ENCODE peak calls at places on chromosomes 2 and 18, in five cellular contexts. F is breast epithelium, K is adrenal gland, O is aorta, Z is GM23248. Q is an unnamed sample. For H3K27me3 and H3K4me1, the result is how much of the 10 kb centered on the place peaks cover.

GRCh38 chr2:47530105-47530504 is 127.1 kb downstream of the MSH2 start:
- DNase-seq in F (no peak), K (no peak), O (no peak), Z (no peak), Q (no peak)

GRCh38 chr2:29361255-29361654 is 246.0 kb downstream of the CLIP4 start:
- DNase-seq in F (no peak), K (no peak), O (no peak), Z (no peak), Q (no peak)

GRCh38 chr2:213818436-213818835 is 534.2 kb downstream of the SPAG16 start:
- DNase-seq in F (no peak), K (no peak), O (no peak), Z (no peak), Q (no peak)

GRCh38 chr2:96762529-96763253 is 2.0 kb downstream of the CNNM4 start:
- DNase-seq in F (no peak), K (no peak), O (no peak), Z (peak), Q (no peak)

GRCh38 chr2:232882085-232882484 is 12.0 kb downstream of the SNORC start:
- DNase-seq in F (no peak), K (no peak), O (no peak), Z (no peak), Q (peak)

GRCh38 chr2:150572194-150572766 is 84.8 kb upstream of the RND3 start:
- DNase-seq in F (no peak), K (no peak), O (no peak), Z (peak), Q (no peak)

GRCh38 chr2:180124273-180124881 is 117.3 kb upstream of the CWC22 start:
- DNase-seq in F (no peak), K (no peak), O (no peak), Z (peak), Q (no peak)

GRCh38 chr2:71471276-71471675 is 17.9 kb downstream of the DYSF start:
- DNase-seq in F (no peak), K (no peak), O (no peak), Z (peak), Q (no peak)

GRCh38 chr2:141075753-141076152 is 1055.1 kb downstream of the LRP1B start:
- DNase-seq in F (no peak), K (no peak), O (no peak), Z (no peak), Q (no peak)

GRCh38 chr2:159362816-159363251 is 76.3 kb upstream of the WDSUB1 start:
- DNase-seq in F (no peak), K (no peak), O (no peak), Z (peak), Q (no peak)

GRCh38 chr2:97936199-97936598 is 59.5 kb downstream of the TMEM131 start:
- DNase-seq in F (no peak), K (no peak), O (no peak), Z (no peak), Q (no peak)

GRCh38 chr2:217069263-217070042 is 209.6 kb upstream of the TNP1 start:
- DNase-seq in F (no peak), K (no peak), O (no peak), Z (no peak), Q (no peak)

GRCh38 chr18:2402084-2402483 is 169.2 kb downstream of the METTL4 start:
- DNase-seq in F (no peak), K (no peak), O (no peak), Z (peak), Q (no peak)

GRCh38 chr18:26772691-26773090 is 92.8 kb downstream of the AQP4 start:
- DNase-seq in F (no peak), K (no peak), O (no peak), Z (no peak), Q (no peak)

GRCh38 chr2:217641987-217642386 is 360.8 kb downstream of the TNS1 start:
- DNase-seq in F (no peak), K (no peak), O (no peak), Z (no peak), Q (no peak)

GRCh38 chr2:121810959-121811853 is 55.8 kb downstream of the TSN start:
- DNase-seq in F (peak), K (peak), O (no peak), Z (peak), Q (no peak)

GRCh38 chr2:131656816-131657633 is 129.3 kb downstream of the CCDC74A start:
- DNase-seq in F (no peak), K (no peak), O (no peak), Z (no peak), Q (peak)

GRCh38 chr18:77632738-77633137 is 383.1 kb downstream of the GALR1 start:
- DNase-seq in F (no peak), K (no peak), O (no peak), Z (no peak), Q (no peak)

GRCh38 chr18:44597797-44598196 is 82.9 kb upstream of the SETBP1 start:
- DNase-seq in F (no peak), K (no peak), O (no peak), Z (no peak), Q (no peak)

GRCh38 chr2:46067501-46068292 is 229.5 kb upstream of the EPAS1 start:
- DNase-seq in F (no peak), K (peak), O (no peak), Z (peak), Q (no peak)

GRCh38 chr2:170362895-170363582 is 185.1 kb downstream of the MYO3B start:
- DNase-seq in F (no peak), K (no peak), O (no peak), Z (peak), Q (no peak)
- H3K27me3 ChIP-seq in F (under half), K (under half), O (under half), Z (under half), Q (under half)

GRCh38 chr2:26270363-26270762 is 25.6 kb downstream of the HADHB start:
- DNase-seq in F (no peak), K (no peak), O (no peak), Z (no peak), Q (no peak)
- H3K4me1 ChIP-seq in F (under half), K (under half), O (under half), Z (under half), Q (under half)

GRCh38 chr2:239498576-239498975 is 97.8 kb upstream of the HDAC4 start:
- DNase-seq in F (no peak), K (no peak), O (no peak), Z (no peak), Q (no peak)

GRCh38 chr2:239495175-239495574 is 94.4 kb upstream of the HDAC4 start:
- DNase-seq in F (no peak), K (no peak), O (no peak), Z (no peak), Q (no peak)

GRCh38 chr2:239494578-239494977 is 93.8 kb upstream of the HDAC4 start:
- DNase-seq in F (no peak), K (no peak), O (no peak), Z (no peak), Q (no peak)

GRCh38 chr2:239496700-239497099 is 95.9 kb upstream of the HDAC4 start:
- DNase-seq in F (no peak), K (no peak), O (no peak), Z (no peak), Q (no peak)

GRCh38 chr2:239495816-239496371 is 95.1 kb upstream of the HDAC4 start:
- DNase-seq in F (no peak), K (no peak), O (no peak), Z (no peak), Q (no peak)
- H3K27me3 ChIP-seq in F (under half), K (under half), O (under half), Z (under half), Q (under half)

GRCh38 chr2:234422242-234422641 is 74.6 kb downstream of the ARL4C start:
- DNase-seq in F (no peak), K (no peak), O (no peak), Z (peak), Q (no peak)

GRCh38 chr2:234425923-234426603 is 70.8 kb downstream of the ARL4C start:
- DNase-seq in F (no peak), K (no peak), O (no peak), Z (no peak), Q (peak)

GRCh38 chr2:234422895-234423505 is 73.9 kb downstream of the ARL4C start:
- DNase-seq in F (no peak), K (no peak), O (no peak), Z (no peak), Q (no peak)

GRCh38 chr2:234426616-234427015 is 70.3 kb downstream of the ARL4C start:
- DNase-seq in F (no peak), K (no peak), O (no peak), Z (no peak), Q (no peak)

DNA sequence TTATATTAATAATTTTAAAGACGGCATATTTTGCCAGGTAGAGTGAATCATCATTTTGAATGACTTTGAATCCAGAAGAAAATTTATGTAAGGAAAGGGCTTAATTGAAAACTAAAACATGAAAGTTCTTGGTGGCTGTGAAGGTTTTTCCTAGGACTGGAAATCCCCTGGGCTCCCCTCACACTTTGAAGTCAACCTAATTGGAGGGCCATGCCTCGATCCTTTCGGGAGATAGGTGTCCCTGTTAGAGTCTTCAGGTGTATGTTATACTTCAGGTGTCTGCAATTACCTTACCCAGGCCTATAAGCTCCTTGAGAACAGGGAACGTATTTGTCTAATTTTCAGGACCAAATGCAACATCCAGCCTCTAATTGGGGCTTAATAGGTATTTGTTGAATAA is 73.0 kb downstream of the ARL4C start:
- DNase-seq in F (no peak), K (no peak), O (no peak), Z (no peak), Q (no peak)
- H3K4me1 ChIP-seq in F (under half), K (under half), O (under half), Z (under half), Q (under half)

GRCh38 chr2:120502761-120503160 is 156.8 kb downstream of the INHBB start:
- DNase-seq in F (no peak), K (no peak), O (no peak), Z (no peak), Q (no peak)
- H3K27me3 ChIP-seq in F (under half), K (under half), O (under half), Z (under half), Q (under half)

DNA sequence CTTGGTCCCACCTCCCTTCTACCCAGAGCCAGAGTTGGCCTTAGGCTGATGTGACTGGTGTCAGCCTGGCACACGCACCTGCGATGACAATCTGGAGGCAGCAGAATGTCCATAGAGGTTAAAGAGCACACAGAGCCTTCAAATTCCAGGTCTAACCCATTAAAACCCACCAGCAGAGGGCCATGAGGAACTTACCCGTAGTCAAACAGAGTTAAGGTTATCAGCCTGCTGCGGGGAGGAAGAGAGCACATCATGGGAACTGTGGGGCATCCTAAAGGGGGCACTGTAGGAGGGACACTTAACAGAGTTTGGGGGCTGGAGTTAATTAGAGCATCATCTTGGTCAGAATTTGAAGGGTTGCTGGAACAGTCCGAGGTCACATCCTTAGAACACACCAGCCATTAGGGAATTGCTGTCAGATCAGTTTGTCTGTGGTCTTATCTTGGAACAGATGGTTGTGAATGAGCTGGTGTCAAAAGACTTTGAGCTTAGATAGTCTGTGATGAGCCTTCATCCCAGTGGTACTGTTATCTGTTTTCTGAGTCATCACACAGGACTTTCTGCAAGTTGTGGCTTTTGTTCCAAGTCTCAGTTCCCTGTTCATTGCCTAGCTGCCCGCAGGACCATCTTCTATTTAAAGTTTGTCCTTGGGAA is 248.6 kb downstream of the LOXHD1 start:
- DNase-seq in F (no peak), K (no peak), O (no peak), Z (no peak), Q (no peak)
- H3K4me1 ChIP-seq in F (under half), K (under half), O (under half), Z (under half), Q (under half)